ENCODE peak calls at places on chromosomes 4 and X, in five cellular contexts. One of them, this sample, is unnamed.

GRCh38 chrX:135543924-135544323 is 23.5 kb downstream of the INTS6L start:
- DNase-seq in progenitor cell of endocrine pancreas: no peak
- DNase-seq in lower leg skin: no peak
- DNase-seq in GM06990: no peak
- DNase-seq in pancreas: no peak
- DNase-seq in this sample: peak

GRCh38 chrX:96611619-96612362 is 72.9 kb upstream of the DIAPH2 start:
- DNase-seq in progenitor cell of endocrine pancreas: no peak
- DNase-seq in lower leg skin: peak
- DNase-seq in GM06990: no peak
- DNase-seq in pancreas: no peak
- DNase-seq in this sample: no peak

GRCh38 chr4:8152090-8152864 is 6.3 kb downstream of the ABLIM2 start:
- DNase-seq in progenitor cell of endocrine pancreas: no peak
- DNase-seq in lower leg skin: no peak
- DNase-seq in GM06990: no peak
- DNase-seq in pancreas: no peak
- DNase-seq in this sample: no peak

GRCh38 chrX:9745417-9746115 is 20.1 kb downstream of the GPR143 start:
- DNase-seq in progenitor cell of endocrine pancreas: no peak
- DNase-seq in lower leg skin: no peak
- DNase-seq in GM06990: no peak
- DNase-seq in pancreas: no peak
- DNase-seq in this sample: peak

GRCh38 chrX:39519566-39520301 is 578.0 kb downstream of the BCOR start:
- DNase-seq in progenitor cell of endocrine pancreas: no peak
- DNase-seq in lower leg skin: no peak
- DNase-seq in GM06990: no peak
- DNase-seq in pancreas: no peak
- DNase-seq in this sample: no peak

GRCh38 chr4:113455081-113455480 is 306.5 kb downstream of the CAMK2D start:
- DNase-seq in progenitor cell of endocrine pancreas: no peak
- DNase-seq in lower leg skin: no peak
- DNase-seq in GM06990: no peak
- DNase-seq in pancreas: no peak
- DNase-seq in this sample: no peak

GRCh38 chrX:11151799-11152591 is 40.9 kb downstream of the HCCS start:
- DNase-seq in progenitor cell of endocrine pancreas: no peak
- DNase-seq in lower leg skin: no peak
- DNase-seq in GM06990: no peak
- DNase-seq in pancreas: no peak
- DNase-seq in this sample: no peak

GRCh38 chrX:134999469-134999868 is 8.7 kb downstream of the SMIM10 start:
- DNase-seq in progenitor cell of endocrine pancreas: no peak
- DNase-seq in lower leg skin: no peak
- DNase-seq in GM06990: no peak
- DNase-seq in pancreas: no peak
- DNase-seq in this sample: no peak

GRCh38 chr4:184097240-184097619 is 120.4 kb downstream of the ENPP6 start:
- DNase-seq in progenitor cell of endocrine pancreas: no peak
- DNase-seq in lower leg skin: peak
- DNase-seq in GM06990: peak
- DNase-seq in pancreas: no peak
- DNase-seq in this sample: peak

GRCh38 chrX:21996872-21997271 is 35.3 kb upstream of the PHEX start:
- DNase-seq in progenitor cell of endocrine pancreas: no peak
- DNase-seq in lower leg skin: peak
- DNase-seq in GM06990: no peak
- DNase-seq in pancreas: no peak
- DNase-seq in this sample: no peak

GRCh38 chr4:68461790-68462189 is 14.5 kb downstream of the TMPRSS11E start:
- DNase-seq in progenitor cell of endocrine pancreas: no peak
- DNase-seq in lower leg skin: no peak
- DNase-seq in GM06990: no peak
- DNase-seq in pancreas: no peak
- DNase-seq in this sample: no peak

GRCh38 chr4:115090483-115091075 is 22.8 kb downstream of the NDST4 start:
- DNase-seq in progenitor cell of endocrine pancreas: no peak
- DNase-seq in lower leg skin: no peak
- DNase-seq in GM06990: peak
- DNase-seq in pancreas: no peak
- DNase-seq in this sample: no peak

GRCh38 chr4:122476745-122477144 is 20.2 kb upstream of the IL2 start:
- DNase-seq in progenitor cell of endocrine pancreas: no peak
- DNase-seq in lower leg skin: no peak
- DNase-seq in GM06990: no peak
- DNase-seq in pancreas: no peak
- DNase-seq in this sample: no peak

GRCh38 chrX:68732906-68733493 is 85.5 kb downstream of the STARD8 start:
- DNase-seq in progenitor cell of endocrine pancreas: peak
- DNase-seq in lower leg skin: peak
- DNase-seq in GM06990: peak
- DNase-seq in pancreas: peak
- DNase-seq in this sample: peak

GRCh38 chr4:73197220-73197619 is 61.4 kb downstream of the ANKRD17 start:
- DNase-seq in progenitor cell of endocrine pancreas: no peak
- DNase-seq in lower leg skin: no peak
- DNase-seq in GM06990: no peak
- DNase-seq in pancreas: no peak
- DNase-seq in this sample: no peak

GRCh38 chr4:134551348-134551747 is 349.8 kb upstream of the PABPC4L start:
- DNase-seq in progenitor cell of endocrine pancreas: no peak
- DNase-seq in lower leg skin: no peak
- DNase-seq in GM06990: no peak
- DNase-seq in pancreas: no peak
- DNase-seq in this sample: no peak
- TF ChIP-seq CTCF in progenitor cell of endocrine pancreas: no peak
- TF ChIP-seq CTCF in lower leg skin: no peak
- TF ChIP-seq CTCF in GM06990: no peak
- TF ChIP-seq CTCF in pancreas: no peak
- TF ChIP-seq CTCF in this sample: no peak

DNA sequence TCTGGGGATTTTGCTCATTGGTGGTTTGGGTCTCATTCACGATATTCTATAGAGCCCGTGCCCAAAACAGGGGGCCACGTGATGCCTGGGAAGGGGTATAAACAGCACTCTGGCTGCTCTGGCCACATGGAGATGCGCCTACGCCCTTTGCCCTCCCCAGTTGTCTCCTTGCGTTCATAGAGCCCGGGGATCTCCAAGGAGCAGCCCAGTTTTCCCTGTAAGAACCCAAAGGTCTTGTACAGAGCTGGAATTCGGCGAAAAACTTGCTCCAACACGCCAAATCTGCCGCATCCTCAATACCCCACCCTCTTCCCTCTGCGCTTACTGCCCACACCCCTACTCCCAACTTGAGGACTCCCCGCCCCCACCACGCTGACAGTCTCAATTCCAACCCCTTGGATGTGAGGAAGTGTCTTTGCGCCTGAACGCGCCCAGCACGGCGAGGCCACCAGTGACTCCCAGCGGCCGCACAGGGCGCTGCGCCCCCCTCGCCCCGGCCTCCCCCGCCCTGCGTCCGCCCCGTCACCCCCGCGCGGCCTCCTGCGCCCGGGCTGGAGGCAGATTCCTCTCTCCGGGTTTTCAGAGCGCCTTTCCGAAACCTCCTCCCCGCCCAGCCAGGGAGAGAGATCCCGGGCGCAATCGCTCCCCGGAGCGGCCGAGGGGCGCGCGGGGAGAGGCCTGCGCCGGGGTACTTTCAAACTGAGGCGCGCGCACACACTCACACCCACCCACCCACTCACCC is at the start of gene NHS:
- DNase-seq in progenitor cell of endocrine pancreas: peak
- DNase-seq in lower leg skin: peak
- DNase-seq in GM06990: no peak
- DNase-seq in pancreas: peak
- DNase-seq in this sample: peak
- TF ChIP-seq CTCF in progenitor cell of endocrine pancreas: peak
- TF ChIP-seq CTCF in lower leg skin: no peak
- TF ChIP-seq CTCF in GM06990: no peak
- TF ChIP-seq CTCF in pancreas: no peak
- TF ChIP-seq CTCF in this sample: peak

DNA sequence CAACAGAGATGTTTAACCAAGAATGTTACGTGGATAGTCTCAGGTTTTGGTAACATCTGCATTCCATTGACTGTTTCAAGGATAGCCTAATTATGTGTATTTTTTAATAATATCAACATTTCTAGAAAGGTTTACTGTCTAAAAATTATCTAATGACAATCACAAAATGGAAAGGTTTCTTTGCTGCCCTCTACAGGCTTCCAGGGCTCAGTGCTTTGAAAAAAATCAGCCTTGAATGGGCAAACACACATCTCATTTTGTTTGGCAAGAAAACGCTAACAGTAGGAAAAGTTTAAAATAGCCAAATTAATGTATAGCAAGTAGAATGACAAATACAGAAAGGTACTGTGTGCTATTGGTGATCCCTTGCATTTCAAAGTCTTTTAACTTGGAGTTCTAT is 223.4 kb upstream of the PRPS2 start:
- DNase-seq in progenitor cell of endocrine pancreas: no peak
- DNase-seq in lower leg skin: no peak
- DNase-seq in GM06990: no peak
- DNase-seq in pancreas: no peak
- DNase-seq in this sample: no peak
- TF ChIP-seq CTCF in progenitor cell of endocrine pancreas: peak
- TF ChIP-seq CTCF in lower leg skin: no peak
- TF ChIP-seq CTCF in GM06990: peak
- TF ChIP-seq CTCF in pancreas: peak
- TF ChIP-seq CTCF in this sample: peak

GRCh38 chr4:87865960-87866598 is 33.3 kb downstream of the MEPE start:
- DNase-seq in progenitor cell of endocrine pancreas: no peak
- DNase-seq in lower leg skin: no peak
- DNase-seq in GM06990: no peak
- DNase-seq in pancreas: no peak
- DNase-seq in this sample: no peak

GRCh38 chr4:87863486-87863885 is 30.7 kb downstream of the MEPE start:
- DNase-seq in progenitor cell of endocrine pancreas: no peak
- DNase-seq in lower leg skin: no peak
- DNase-seq in GM06990: no peak
- DNase-seq in pancreas: no peak
- DNase-seq in this sample: no peak

GRCh38 chr4:87865288-87865687 is 32.5 kb downstream of the MEPE start:
- DNase-seq in progenitor cell of endocrine pancreas: no peak
- DNase-seq in lower leg skin: no peak
- DNase-seq in GM06990: no peak
- DNase-seq in pancreas: no peak
- DNase-seq in this sample: no peak

GRCh38 chr4:87864321-87864720 is 31.6 kb downstream of the MEPE start:
- DNase-seq in progenitor cell of endocrine pancreas: no peak
- DNase-seq in lower leg skin: no peak
- DNase-seq in GM06990: no peak
- DNase-seq in pancreas: no peak
- DNase-seq in this sample: no peak

GRCh38 chr4:87862236-87862635 is 29.5 kb downstream of the MEPE start:
- DNase-seq in progenitor cell of endocrine pancreas: no peak
- DNase-seq in lower leg skin: no peak
- DNase-seq in GM06990: no peak
- DNase-seq in pancreas: no peak
- DNase-seq in this sample: no peak
- TF ChIP-seq CTCF in progenitor cell of endocrine pancreas: no peak
- TF ChIP-seq CTCF in lower leg skin: no peak
- TF ChIP-seq CTCF in GM06990: no peak
- TF ChIP-seq CTCF in pancreas: no peak
- TF ChIP-seq CTCF in this sample: no peak